ENCODE peak calls at places on chromosomes 7 and 10, in six cellular contexts. T is GM12891, A is neural progenitor cell, H is stromal cell of bone marrow, B is GM19239, J is NCI-H1092. Y is an unnamed sample.

GRCh38 chr7:7489546-7489945 is 46.1 kb downstream of the COL28A1 start:
- DNase-seq in T (no peak), A (no peak), H (no peak), B (no peak), J (no peak), Y (peak; percentile 0)

GRCh38 chr7:5428470-5429252 is 5.0 kb upstream of the TNRC18 start:
- DNase-seq in T (no peak), A (peak; percentile 50), H (peak; percentile 83), B (no peak), J (peak; percentile 73), Y (peak; percentile 79)

GRCh38 chr7:128932862-128933821 is 4.6 kb upstream of the IRF5 start:
- DNase-seq in T (no peak), A (no peak), H (peak; percentile 5), B (no peak), J (no peak), Y (no peak)

GRCh38 chr10:123573236-123574147 is 92.7 kb upstream of the GPR26 start:
- DNase-seq in T (peak; percentile 48), A (peak; percentile 80), H (no peak), B (peak; percentile 47), J (peak; percentile 8), Y (peak; percentile 52)

GRCh38 chr10:130022501-130023299 is 58.6 kb upstream of the EBF3 start:
- DNase-seq in T (no peak), A (no peak), H (peak; percentile 94), B (no peak), J (no peak), Y (no peak)

GRCh38 chr10:67695555-67695954 is 440 bp downstream of the CTNNA3 start:
- DNase-seq in T (no peak), A (no peak), H (no peak), B (no peak), J (no peak), Y (no peak)

GRCh38 chr7:152710134-152710404 is 34.1 kb upstream of the XRCC2 start:
- DNase-seq in T (no peak), A (no peak), H (no peak), B (no peak), J (no peak), Y (no peak)

GRCh38 chr10:129807211-129807610 is 156.9 kb downstream of the EBF3 start:
- DNase-seq in T (no peak), A (no peak), H (no peak), B (no peak), J (no peak), Y (no peak)

GRCh38 chr7:77349141-77349540 is 67.0 kb downstream of the GSAP start:
- DNase-seq in T (no peak), A (no peak), H (no peak), B (no peak), J (no peak), Y (peak; percentile 19)

GRCh38 chr7:130430841-130431713 is 9.7 kb downstream of the CEP41 start:
- DNase-seq in T (no peak), A (no peak), H (no peak), B (no peak), J (peak; percentile 77), Y (peak; percentile 48)

GRCh38 chr10:131674130-131674529 is 226.7 kb upstream of the PPP2R2D start:
- DNase-seq in T (no peak), A (no peak), H (no peak), B (no peak), J (no peak), Y (no peak)

GRCh38 chr10:3173173-3173878 is 744 bp upstream of the PITRM1 start:
- DNase-seq in T (peak; percentile 69), A (no peak), H (no peak), B (peak; percentile 41), J (no peak), Y (no peak)

GRCh38 chr10:26698909-26699308 is 1.4 kb downstream of the PDSS1 start:
- DNase-seq in T (no peak), A (no peak), H (no peak), B (no peak), J (no peak), Y (no peak)